ENCODE peak calls at places on chromosomes 13 and 19, in four cellular contexts. Z is upper lobe of right lung, O is kidney, R is HAP-1. J is an unnamed sample.
A peak's percentile ranks its signal among the peaks of the same experiment; 100 is the strongest.

GRCh38 chr13:40377783-40378182 is 288.7 kb downstream of the FOXO1 start:
- DNase-seq in Z (no peak), O (no peak), R (no peak), J (no peak)

GRCh38 chr19:19485161-19485997 is 30.0 kb downstream of the TSSK6 start:
- DNase-seq in Z (no peak), O (peak; percentile 75), R (no peak), J (peak; percentile 60)

GRCh38 chr13:52830946-52831345 is 17.5 kb downstream of the PCDH8 start:
- DNase-seq in Z (no peak), O (no peak), R (peak; percentile 27), J (no peak)

GRCh38 chr19:6767081-6767356 is 216 bp downstream of the SH2D3A start:
- DNase-seq in Z (no peak), O (no peak), R (peak; percentile 10), J (no peak)

GRCh38 chr19:3210347-3211017 is 14.0 kb upstream of the CELF5 start:
- DNase-seq in Z (peak; percentile 82), O (no peak), R (peak; percentile 54), J (peak; percentile 80)

GRCh38 chr13:45280751-45281634 is 60.0 kb downstream of the TPT1 start:
- DNase-seq in Z (peak; percentile 78), O (no peak), R (peak; percentile 34), J (peak; percentile 77)

GRCh38 chr19:46716013-46716671 is 772 bp downstream of the PRKD2 start:
- DNase-seq in Z (no peak), O (peak; percentile 86), R (no peak), J (peak; percentile 68)

GRCh38 chr13:90757127-90757680 is 590.3 kb upstream of the MIR17HG start:
- DNase-seq in Z (no peak), O (no peak), R (no peak), J (no peak)

GRCh38 chr19:56837492-56837891 is 3.0 kb downstream of the PEG3 start:
- DNase-seq in Z (peak; percentile 82), O (peak; percentile 94), R (no peak), J (peak; percentile 87)

GRCh38 chr19:48539503-48540096 is 12.4 kb upstream of the SULT2B1 start:
- DNase-seq in Z (no peak), O (no peak), R (no peak), J (no peak)

GRCh38 chr13:60143775-60144174 is 20.0 kb downstream of the DIAPH3 start:
- DNase-seq in Z (no peak), O (no peak), R (peak; percentile 44), J (no peak)

GRCh38 chr19:18150776-18151624 is 2.0 kb upstream of the PIK3R2 start:
- DNase-seq in Z (no peak), O (no peak), R (no peak), J (peak; percentile 50)

DNA sequence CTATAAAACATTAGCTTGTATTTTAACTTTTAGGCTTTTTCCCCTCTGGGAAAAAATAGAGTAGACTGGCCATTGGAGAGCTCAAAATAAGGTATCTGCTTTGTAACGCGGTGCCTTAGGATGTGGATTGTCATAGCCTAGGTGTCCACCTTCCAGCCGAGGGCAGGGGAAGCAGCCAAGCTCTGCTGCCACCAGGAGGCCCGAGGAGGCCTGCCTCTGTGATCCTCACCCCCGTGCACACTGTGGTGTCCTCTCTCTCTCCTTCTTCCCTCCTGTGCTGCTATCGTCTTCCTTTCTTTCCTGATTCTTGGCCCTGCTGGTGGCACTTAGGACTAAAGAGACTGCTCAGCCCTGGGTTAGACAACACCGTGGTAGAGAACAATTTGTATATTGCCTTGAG is 11.3 kb downstream of the HNRNPM start:
- DNase-seq in Z (no peak), O (no peak), R (no peak), J (no peak)
- H3K4me1 ChIP-seq in Z (peaks cover 84% of the 10 kb centered on the region), O (peaks cover 38% of the 10 kb centered on the region), R (peaks cover 28% of the 10 kb centered on the region), J (peaks cover 18% of the 10 kb centered on the region)

DNA sequence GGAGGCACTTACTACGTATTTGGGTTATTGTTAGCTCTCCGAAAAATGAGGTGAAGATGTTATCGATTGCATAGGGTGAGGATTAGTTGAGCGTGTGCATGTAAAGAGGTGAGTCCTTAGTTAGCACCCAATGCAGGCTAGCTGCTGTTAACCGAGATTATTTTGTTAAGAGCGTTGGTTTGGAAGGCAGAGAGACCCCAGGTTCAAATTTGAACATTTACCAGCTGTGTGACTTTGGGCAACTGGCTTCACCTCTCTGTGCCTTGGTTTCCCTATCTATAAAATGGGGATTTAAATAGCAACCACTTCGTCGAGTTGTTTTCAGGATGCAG is 693 bp downstream of the SIPA1L3 start:
- DNase-seq in Z (no peak), O (no peak), R (no peak), J (no peak)
- H3K4me3 ChIP-seq in Z (peak overlapping the region; percentile 93), O (peak overlapping the region; percentile 85), R (peak overlapping the region; percentile 80), J (peak overlapping the region; percentile 88)

GRCh38 chr13:43573361-43573740 is 213.4 kb downstream of the ENOX1 start:
- DNase-seq in Z (no peak), O (no peak), R (peak; percentile 49), J (no peak)

GRCh38 chr13:43572601-43573360 is 214.0 kb downstream of the ENOX1 start:
- DNase-seq in Z (no peak), O (no peak), R (peak; percentile 38), J (no peak)

GRCh38 chr13:43569688-43570087 is 217.1 kb downstream of the ENOX1 start:
- DNase-seq in Z (no peak), O (no peak), R (no peak), J (no peak)

GRCh38 chr13:43564941-43565340 is 221.8 kb downstream of the ENOX1 start:
- DNase-seq in Z (no peak), O (no peak), R (no peak), J (no peak)

GRCh38 chr13:43567608-43568007 is 219.2 kb downstream of the ENOX1 start:
- DNase-seq in Z (no peak), O (no peak), R (no peak), J (no peak)
- H3K4me1 ChIP-seq in Z (no peaks in the 10 kb centered on the region), O (no peaks in the 10 kb centered on the region), R (peaks cover 6% of the 10 kb centered on the region), J (no peaks in the 10 kb centered on the region)

DNA sequence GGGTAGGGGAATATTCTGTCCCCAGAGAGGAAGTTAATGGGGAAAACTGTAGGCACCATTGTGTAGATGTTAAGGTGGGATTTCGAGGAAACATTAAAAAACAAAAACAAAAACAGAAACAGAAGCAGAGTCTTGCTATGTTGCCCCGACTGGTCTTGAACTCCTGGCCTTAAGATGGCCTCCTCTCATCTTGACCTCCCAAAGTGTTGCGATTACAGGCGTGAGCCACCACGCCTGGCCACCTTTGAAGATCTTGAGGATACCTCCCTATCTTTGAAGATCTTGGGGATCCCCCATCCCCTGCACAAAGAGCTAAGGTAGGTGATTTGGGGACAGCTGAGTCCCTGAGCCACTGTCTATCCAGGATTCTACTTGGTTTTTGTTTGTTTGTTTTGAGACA is 553 bp upstream of the ICAM3 start:
- DNase-seq in Z (no peak), O (no peak), R (no peak), J (no peak)
- H3K4me3 ChIP-seq in Z (no peak overlapping the region), O (no peak overlapping the region), R (no peak overlapping the region), J (no peak overlapping the region)

GRCh38 chr19:44640518-44640917 is 3.2 kb upstream of the PVR start:
- DNase-seq in Z (no peak), O (no peak), R (no peak), J (no peak)
- H3K4me1 ChIP-seq in Z (peaks cover 3% of the 10 kb centered on the region), O (peaks cover 10% of the 10 kb centered on the region), R (no peaks in the 10 kb centered on the region), J (no peaks in the 10 kb centered on the region)

GRCh38 chr19:54451331-54451871 is 2.4 kb downstream of the LENG8 start:
- DNase-seq in Z (no peak), O (peak; percentile 70), R (no peak), J (peak; percentile 27)
- H3K4me3 ChIP-seq in Z (no peak overlapping the region), O (no peak overlapping the region), R (no peak overlapping the region), J (no peak overlapping the region)

DNA sequence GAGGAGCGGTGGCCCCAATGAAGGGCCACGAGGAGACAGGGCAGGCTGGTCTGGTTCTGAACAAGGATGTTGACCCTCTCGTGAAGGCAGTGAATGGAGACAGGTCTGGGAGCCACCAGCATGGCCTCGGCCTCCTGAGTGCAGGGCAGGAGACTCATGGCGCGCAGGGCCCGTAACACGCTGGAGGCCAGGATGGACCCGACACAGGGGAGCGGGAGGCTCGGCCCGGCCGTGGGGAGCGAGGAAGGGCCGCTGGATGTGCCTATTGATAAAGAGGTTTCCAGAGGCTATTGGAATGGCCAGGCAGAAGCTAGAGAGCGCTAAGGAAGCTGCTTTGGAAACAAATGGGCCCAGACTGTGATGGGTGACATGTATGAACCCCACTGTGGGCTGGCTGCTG is 132.5 kb downstream of the STK24 start:
- DNase-seq in Z (peak; percentile 53), O (peak; percentile 64), R (no peak), J (no peak)
- H3K4me1 ChIP-seq in Z (peaks cover 5% of the 10 kb centered on the region), O (peaks cover 5% of the 10 kb centered on the region), R (no peaks in the 10 kb centered on the region), J (no peaks in the 10 kb centered on the region)

DNA sequence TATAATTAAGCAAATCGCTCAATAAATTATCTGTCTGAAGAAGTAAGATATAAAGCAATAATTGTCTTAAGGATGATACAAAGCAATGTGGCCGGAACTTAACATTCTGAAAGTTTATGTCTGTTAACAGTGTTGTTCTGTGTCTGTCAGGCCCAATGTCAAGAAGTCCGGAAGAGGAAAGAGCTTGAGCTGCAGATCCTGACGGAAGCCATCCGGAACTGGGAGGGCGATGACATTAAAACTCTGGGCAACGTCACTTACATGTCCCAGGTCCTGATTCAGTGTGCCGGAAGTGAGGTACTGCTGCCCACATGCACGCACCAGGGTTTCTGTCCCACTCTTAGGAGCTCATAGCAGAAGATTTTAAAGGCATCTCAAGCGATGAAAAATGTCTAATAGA is 45.1 kb upstream of the TEX29 start:
- DNase-seq in Z (no peak), O (no peak), R (no peak), J (no peak)
- H3K4me3 ChIP-seq in Z (no peak overlapping the region), O (no peak overlapping the region), R (no peak overlapping the region), J (no peak overlapping the region)